ENCODE peak calls at places on chromosome 7, in four cellular contexts. U is body of pancreas, P is breast epithelium, O is Peyer's patch. B is an unnamed sample.

GRCh38 chr7:5213286-5213645 is 23.2 kb downstream of the WIPI2 start:
- DNase-seq in U (no peak), P (no peak), O (peak; percentile 27), B (no peak)

GRCh38 chr7:80900583-80901576 is 18.0 kb downstream of the SEMA3C start:
- DNase-seq in U (no peak), P (no peak), O (no peak), B (no peak)

GRCh38 chr7:142716596-142716995 is 32.7 kb upstream of the PRSS1 start:
- DNase-seq in U (no peak), P (no peak), O (no peak), B (no peak)

GRCh38 chr7:77913977-77914607 is 115.5 kb downstream of the PHTF2 start:
- DNase-seq in U (no peak), P (no peak), O (no peak), B (peak; percentile 48)

GRCh38 chr7:98414205-98414900 is 13.5 kb upstream of the BAIAP2L1 start:
- DNase-seq in U (no peak), P (no peak), O (no peak), B (no peak)

GRCh38 chr7:66758964-66759628 is 18.6 kb downstream of the RABGEF1 start:
- DNase-seq in U (no peak), P (no peak), O (no peak), B (no peak)

GRCh38 chr7:8154290-8154689 is 107.7 kb downstream of the ICA1 start:
- DNase-seq in U (no peak), P (no peak), O (no peak), B (no peak)

GRCh38 chr7:38704751-38705150 is 73.6 kb upstream of the AMPH start:
- DNase-seq in U (no peak), P (no peak), O (no peak), B (no peak)

GRCh38 chr7:22831602-22832001 is 9.0 kb upstream of the TOMM7 start:
- DNase-seq in U (peak; percentile 26), P (no peak), O (no peak), B (no peak)

GRCh38 chr7:34362621-34363020 is 295.4 kb upstream of the NPSR1 start:
- DNase-seq in U (no peak), P (no peak), O (no peak), B (no peak)

GRCh38 chr7:132077986-132078385 is 498.3 kb downstream of the PLXNA4 start:
- DNase-seq in U (no peak), P (no peak), O (no peak), B (no peak)

GRCh38 chr7:17313175-17313574 is 14.7 kb downstream of the AHR start:
- DNase-seq in U (no peak), P (no peak), O (no peak), B (no peak)

GRCh38 chr7:131284702-131285419 is 42.8 kb upstream of the MKLN1 start:
- DNase-seq in U (no peak), P (peak; percentile 85), O (no peak), B (peak; percentile 90)

GRCh38 chr7:155007947-155008346 is 5.0 kb upstream of the PAXIP1 start:
- DNase-seq in U (no peak), P (no peak), O (no peak), B (no peak)

GRCh38 chr7:81256991-81257390 is 338.1 kb upstream of the SEMA3C start:
- DNase-seq in U (peak; percentile 40), P (no peak), O (no peak), B (no peak)

GRCh38 chr7:91571601-91572000 is 307.4 kb downstream of the FZD1 start:
- DNase-seq in U (no peak), P (no peak), O (no peak), B (no peak)

GRCh38 chr7:110129159-110129558 is 961.8 kb upstream of the LRRN3 start:
- DNase-seq in U (no peak), P (no peak), O (no peak), B (no peak)

GRCh38 chr7:34339061-34339526 is 318.9 kb upstream of the NPSR1 start:
- DNase-seq in U (no peak), P (no peak), O (no peak), B (no peak)

GRCh38 chr7:159200421-159200820 is 55.8 kb upstream of the VIPR2 start:
- DNase-seq in U (no peak), P (no peak), O (no peak), B (no peak)

GRCh38 chr7:96949766-96950165 is 55.6 kb upstream of the DLX6 start:
- DNase-seq in U (no peak), P (peak; percentile 28), O (no peak), B (no peak)

GRCh38 chr7:77415822-77416620 is at the start of gene GSAP:
- DNase-seq in U (peak; percentile 79), P (peak; percentile 24), O (peak; percentile 88), B (peak; percentile 54)

GRCh38 chr7:98229441-98229840 is 18.2 kb downstream of the BHLHA15 start:
- DNase-seq in U (no peak), P (no peak), O (no peak), B (no peak)

GRCh38 chr7:158366346-158366745 is 221.3 kb downstream of the PTPRN2 start:
- DNase-seq in U (no peak), P (no peak), O (peak; percentile 11), B (no peak)

GRCh38 chr7:5557920-5558401 is 134.3 kb upstream of the TNRC18 start:
- DNase-seq in U (peak; percentile 47), P (peak; percentile 59), O (peak; percentile 76), B (peak; percentile 99)

GRCh38 chr7:146004805-146005204 is 111.8 kb upstream of the CNTNAP2 start:
- DNase-seq in U (no peak), P (no peak), O (no peak), B (no peak)

GRCh38 chr7:8597565-8597964 is 164.2 kb downstream of the NXPH1 start:
- DNase-seq in U (no peak), P (no peak), O (no peak), B (no peak)

GRCh38 chr7:32564542-32564941 is 69.3 kb downstream of the AVL9 start:
- DNase-seq in U (no peak), P (no peak), O (no peak), B (no peak)

GRCh38 chr7:123745437-123745836 is 3.4 kb downstream of the WASL start:
- DNase-seq in U (no peak), P (no peak), O (no peak), B (no peak)

GRCh38 chr7:157021893-157022680 is 11.6 kb upstream of the MNX1 start:
- DNase-seq in U (no peak), P (no peak), O (peak; percentile 22), B (no peak)

DNA sequence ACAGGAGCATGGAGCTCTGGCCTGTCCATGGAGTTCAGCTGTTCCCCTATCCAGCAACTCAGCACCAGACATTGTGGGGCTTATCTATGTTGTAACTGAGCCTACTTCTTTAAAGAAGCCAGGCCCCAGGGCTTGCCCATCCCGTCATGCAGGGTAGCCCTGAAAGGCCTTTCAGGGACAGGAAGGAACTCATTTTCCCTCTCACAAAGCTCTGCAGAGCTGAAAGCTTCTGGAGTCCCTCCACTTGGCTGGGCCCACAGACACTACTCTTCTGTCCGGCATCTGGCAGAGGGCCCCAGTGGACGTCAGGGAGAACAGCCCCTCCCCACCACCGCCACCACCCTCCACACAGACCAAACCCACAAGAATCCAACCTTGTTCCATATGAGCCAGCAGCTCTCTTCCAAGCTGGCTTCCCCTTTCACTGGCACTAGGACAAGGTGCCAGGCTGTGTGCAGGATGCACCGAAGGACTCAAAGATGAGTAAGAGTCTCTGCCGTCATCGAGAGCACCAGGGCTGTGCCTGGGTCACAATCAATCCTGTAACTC is 33.1 kb downstream of the DENND2A start:
- DNase-seq in U (peak; percentile 39), P (peak; percentile 67), O (peak; percentile 59), B (peak; percentile 23)
- H3K27ac ChIP-seq in U (no peak overlapping the region), P (peak overlapping the region; percentile 50), O (peak overlapping the region; percentile 39), B (peak overlapping the region; percentile 2)

DNA sequence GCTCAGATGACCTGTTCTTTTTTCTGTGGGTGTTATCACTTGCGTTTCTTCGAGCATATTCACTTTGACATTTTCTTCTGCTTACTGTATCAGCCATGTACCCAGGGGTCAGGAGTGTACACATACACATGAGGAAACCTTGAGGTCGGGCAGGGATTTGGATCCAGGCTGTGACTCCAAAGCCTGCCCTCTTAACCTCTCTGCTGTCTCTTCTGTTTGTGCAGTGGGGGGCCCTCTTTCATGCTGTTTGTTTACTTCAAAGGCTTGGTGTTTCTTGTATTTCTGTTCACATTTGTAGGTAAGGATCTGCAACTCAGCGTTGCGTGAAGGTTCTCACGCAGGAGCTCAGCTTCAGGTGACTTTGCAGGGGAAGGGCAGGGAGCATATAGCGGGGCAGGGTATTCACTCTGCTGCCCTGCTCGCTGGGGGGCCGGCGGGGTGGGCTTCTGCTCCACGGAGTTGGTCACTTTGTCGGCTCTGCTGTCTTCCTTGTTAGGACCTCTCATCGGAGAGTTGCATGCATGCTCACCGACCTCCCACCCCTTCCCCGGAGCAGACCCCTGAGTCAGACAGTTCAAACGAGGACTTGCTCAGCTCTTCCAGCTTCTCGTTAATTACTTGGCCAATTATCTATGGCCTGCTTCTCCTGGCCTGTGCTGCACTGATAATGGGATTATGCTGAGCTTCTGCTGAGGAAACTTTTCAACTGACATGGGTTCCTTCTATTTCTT is 77.5 kb downstream of the SDK1 start:
- DNase-seq in U (no peak), P (no peak), O (no peak), B (no peak)
- H3K27me3 ChIP-seq in U (no peaks in the 10 kb centered on the region), P (no peaks in the 10 kb centered on the region), O (no peaks in the 10 kb centered on the region), B (no peaks in the 10 kb centered on the region)

DNA sequence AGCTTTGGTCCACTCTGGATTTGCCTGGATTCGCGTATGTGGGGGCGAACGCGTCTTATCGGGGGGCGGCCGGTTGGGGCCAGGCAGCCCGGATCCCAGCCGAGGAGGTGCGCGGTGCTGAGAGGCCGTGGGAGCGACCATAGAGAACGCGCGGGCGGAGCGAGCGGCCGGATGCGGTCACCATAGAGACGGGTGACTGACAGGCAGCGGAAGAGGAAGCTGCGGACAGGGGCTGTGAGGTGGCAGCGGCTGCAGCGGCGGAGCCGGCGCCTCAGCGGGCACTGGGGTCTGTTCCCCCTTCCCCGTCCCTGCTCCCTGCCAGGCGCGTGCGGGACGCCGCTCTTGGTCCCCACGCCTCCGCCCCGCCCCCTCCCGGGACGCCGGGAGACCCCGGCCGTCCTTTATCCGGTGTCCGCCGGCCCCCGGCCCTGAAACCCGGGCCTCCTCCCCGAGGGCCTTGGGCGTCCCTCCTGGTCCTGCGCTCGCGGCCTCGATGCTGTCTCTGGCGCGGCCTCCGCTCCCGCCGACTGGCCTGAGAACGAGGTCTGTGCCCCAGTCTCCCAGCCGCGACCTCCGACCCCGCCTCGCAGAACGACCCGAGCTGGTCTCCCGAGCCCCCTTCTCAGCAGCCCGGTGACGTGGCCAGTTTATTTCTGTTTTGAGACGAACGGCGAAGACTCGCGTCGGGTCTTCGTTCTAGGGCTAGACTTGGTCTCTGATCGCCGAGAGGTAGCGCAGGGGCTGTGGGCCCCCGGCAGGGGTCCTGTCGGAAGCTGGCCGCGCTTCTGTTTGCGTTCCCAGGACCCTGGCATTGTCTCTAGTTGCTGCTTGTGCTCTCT is at the start of gene CHPF2:
- DNase-seq in U (peak; percentile 92), P (peak; percentile 83), O (peak; percentile 97), B (peak; percentile 87)
- TF ChIP-seq POLR2A in U (peak; percentile 91), P (peak; percentile 77), O (peak; percentile 87), B (peak; percentile 95)

DNA sequence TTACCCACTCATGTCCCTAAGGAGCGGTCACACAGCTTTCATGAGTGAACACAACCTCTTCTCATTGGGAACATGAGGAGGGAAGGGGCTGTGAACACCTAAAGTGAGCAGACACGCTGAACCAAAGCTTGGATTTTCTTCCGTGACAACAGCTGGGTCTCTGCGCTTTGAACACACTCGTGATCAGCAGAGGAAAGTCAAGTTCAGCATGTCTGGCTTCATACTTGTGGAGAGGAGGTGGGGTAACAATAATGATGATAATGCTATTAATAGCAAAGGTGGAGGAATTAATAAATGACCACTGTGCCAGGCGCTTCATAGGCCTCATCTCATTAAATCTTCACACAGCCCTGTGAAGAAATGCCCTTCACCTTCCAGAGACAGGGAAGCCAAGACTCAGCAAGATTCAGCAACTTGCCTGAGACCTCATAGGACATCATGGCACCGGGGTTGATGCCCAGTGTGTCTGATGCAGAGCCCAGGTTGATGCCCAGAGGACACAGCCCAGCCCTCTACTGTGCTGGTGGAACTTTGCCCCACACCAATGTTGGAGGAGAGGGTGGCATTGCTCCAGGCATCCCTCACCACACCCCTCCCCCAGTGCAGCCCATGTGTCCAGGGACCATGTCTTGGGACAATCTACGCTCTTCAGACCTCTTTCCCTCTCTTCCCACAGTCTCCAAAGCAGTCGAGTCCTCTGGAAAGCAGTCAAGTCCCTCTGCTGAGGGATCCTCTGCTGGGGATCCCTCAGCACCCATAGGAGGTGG is 40.6 kb downstream of the GSDME start:
- DNase-seq in U (no peak), P (no peak), O (no peak), B (no peak)
- H3K27ac ChIP-seq in U (no peak overlapping the region), P (no peak overlapping the region), O (no peak overlapping the region), B (peak overlapping the region; percentile 59)

B was measured in gastrocnemius medialis.